ENCODE peak calls at places on chromosome 2, in seven cellular contexts. B is PC-3, G is SK-N-SH, Z is PC-9, T is hepatocyte, D is neural progenitor cell, J is HCT116. F is an unnamed sample.
A peak's percentile ranks its signal among the peaks of the same experiment; 100 is the strongest.

GRCh38 chr2:96065381-96065930 is 30.7 kb upstream of the GPAT2 start:
- DNase-seq in B (no peak), J (no peak), D (no peak), G (peak; percentile 48), Z (no peak), T (no peak), F (no peak)

GRCh38 chr2:240202616-240203015 is 62.2 kb upstream of the OTOS start:
- DNase-seq in D (no peak), T (no peak), Z (no peak), G (no peak), B (no peak), J (no peak), F (no peak)

GRCh38 chr2:202375006-202375610 is 1.0 kb upstream of the BMPR2 start:
- DNase-seq in B (peak; percentile 51), G (peak; percentile 54), J (no peak), T (peak; percentile 81), Z (peak; percentile 19), D (peak; percentile 70), F (no peak)

GRCh38 chr2:33391582-33392255 is 84.7 kb upstream of the RASGRP3 start:
- DNase-seq in T (no peak), G (no peak), B (no peak), D (no peak), Z (no peak), J (no peak), F (no peak)

GRCh38 chr2:86072271-86072858 is 33.3 kb downstream of the POLR1A start:
- DNase-seq in Z (no peak), B (no peak), D (no peak), T (no peak), G (peak; percentile 41), J (no peak), F (peak; percentile 60)

GRCh38 chr2:204452464-204453023 is 92.7 kb upstream of the PARD3B start:
- DNase-seq in B (peak; percentile 96), D (peak; percentile 73), G (no peak), T (peak; percentile 77), Z (peak; percentile 60), J (peak; percentile 23), F (no peak)

GRCh38 chr2:48445091-48445725 is 84.7 kb upstream of the STON1 start:
- DNase-seq in T (peak; percentile 33), D (no peak), J (no peak), G (no peak), B (peak; percentile 84), Z (peak; percentile 16), F (no peak)

GRCh38 chr2:61162721-61163120 is 733 bp downstream of the C2orf74 start:
- DNase-seq in B (no peak), D (no peak), J (no peak), T (no peak), Z (no peak), G (no peak), F (no peak)

GRCh38 chr2:171814883-171815282 is 79.2 kb downstream of the SLC25A12 start:
- DNase-seq in Z (no peak), T (no peak), B (no peak), D (peak; percentile 28), G (no peak), J (no peak), F (no peak)

GRCh38 chr2:160375802-160376469 is 117.7 kb downstream of the RBMS1 start:
- DNase-seq in D (no peak), T (no peak), B (peak; percentile 49), J (no peak), Z (no peak), G (no peak), F (peak; percentile 64)

GRCh38 chr2:68931799-68932198 is 20.9 kb downstream of the GKN2 start:
- DNase-seq in J (no peak), G (no peak), Z (no peak), D (no peak), B (no peak), T (no peak), F (no peak)

GRCh38 chr2:111519074-111519473 is 364.9 kb downstream of the ANAPC1 start:
- DNase-seq in D (no peak), Z (no peak), J (no peak), T (no peak), G (no peak), B (no peak), F (no peak)

GRCh38 chr2:40511661-40512213 is 59.8 kb upstream of the SLC8A1 start:
- DNase-seq in B (peak; percentile 56), T (no peak), Z (no peak), G (no peak), D (no peak), J (no peak), F (no peak)

GRCh38 chr2:102302458-102302857 is 8.9 kb upstream of the IL1RL1 start:
- DNase-seq in B (no peak), J (no peak), G (no peak), T (no peak), Z (no peak), D (no peak), F (no peak)

GRCh38 chr2:218422403-218423086 is 3.6 kb downstream of the VIL1 start:
- DNase-seq in Z (no peak), T (no peak), B (no peak), D (no peak), G (no peak), J (no peak), F (no peak)

GRCh38 chr2:212245868-212246267 is 292.7 kb downstream of the ERBB4 start:
- DNase-seq in B (no peak), G (no peak), J (no peak), T (no peak), Z (no peak), D (no peak), F (no peak)

GRCh38 chr2:127187081-127187775 is 32.9 kb downstream of the CYP27C1 start:
- DNase-seq in J (no peak), D (no peak), B (no peak), G (no peak), Z (no peak), T (no peak), F (no peak)

GRCh38 chr2:181253438-181253837 is 203.7 kb upstream of the ITGA4 start:
- DNase-seq in T (no peak), B (no peak), J (no peak), G (no peak), D (no peak), Z (no peak), F (no peak)

GRCh38 chr2:11325961-11326691 is 18.3 kb downstream of the ROCK2 start:
- DNase-seq in J (no peak), D (no peak), B (no peak), Z (no peak), G (no peak), T (no peak), F (no peak)

GRCh38 chr2:241772063-241772499 is 4.5 kb upstream of the GAL3ST2 start:
- DNase-seq in G (no peak), Z (no peak), D (no peak), J (no peak), T (no peak), B (no peak), F (no peak)

GRCh38 chr2:38959464-38959863 is 69.8 kb downstream of the ARHGEF33 start:
- DNase-seq in Z (no peak), G (no peak), T (no peak), J (no peak), B (no peak), D (no peak), F (no peak)
- H3K4me3 ChIP-seq in Z (no peak overlapping the region), G (no peak overlapping the region), T (no peak overlapping the region), J (no peak overlapping the region), B (no peak overlapping the region), D (no peak overlapping the region), F (no peak overlapping the region)

GRCh38 chr2:230423851-230424458 is 8.0 kb downstream of the SP100 start:
- DNase-seq in B (no peak), J (no peak), D (no peak), G (no peak), Z (no peak), T (peak; percentile 66), F (no peak)
- H3K79me2 ChIP-seq in B (peaks cover 56% of the 10 kb centered on the region), J (peaks cover 19% of the 10 kb centered on the region), D (no peaks in the 10 kb centered on the region), G (peaks cover 99% of the 10 kb centered on the region), Z (peaks cover 37% of the 10 kb centered on the region), T (peaks cover 36% of the 10 kb centered on the region), F (peaks cover 52% of the 10 kb centered on the region)

DNA sequence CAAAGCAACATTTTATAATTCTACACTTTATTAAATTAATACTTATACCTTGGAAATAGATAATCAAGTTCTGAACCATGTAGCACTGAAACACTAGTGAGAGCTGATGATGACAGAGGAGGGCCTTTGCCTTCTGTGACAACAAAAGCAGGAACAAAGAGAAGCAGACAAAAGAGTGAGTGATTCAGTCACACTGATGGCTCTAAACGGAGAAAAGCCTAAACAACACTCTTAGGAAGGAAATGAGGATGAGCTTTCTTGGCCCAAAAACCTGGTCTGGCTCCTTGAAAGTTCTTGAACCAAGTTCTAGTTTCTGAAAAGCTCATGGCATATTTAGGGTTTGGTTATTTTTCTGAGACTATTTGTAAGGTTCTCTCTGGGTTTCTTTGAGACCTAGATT is 271.9 kb downstream of the DPP10 start:
- DNase-seq in Z (no peak), D (peak; percentile 79), J (no peak), B (no peak), T (no peak), G (no peak), F (no peak)
- H2AFZ ChIP-seq in Z (no peak overlapping the region), D (no peak overlapping the region), J (no peak overlapping the region), B (no peak overlapping the region), T (no peak overlapping the region), G (no peak overlapping the region), F (no peak overlapping the region)

GRCh38 chr2:174633621-174633927 is 36.0 kb upstream of the WIPF1 start:
- DNase-seq in B (no peak), Z (no peak), D (peak; percentile 20), J (no peak), G (no peak), T (peak; percentile 27), F (peak; percentile 60)

GRCh38 chr2:174635747-174636399 is 38.3 kb upstream of the WIPF1 start:
- DNase-seq in T (no peak), D (no peak), B (no peak), Z (no peak), J (no peak), G (no peak), F (no peak)

GRCh38 chr2:174635015-174635593 is 37.5 kb upstream of the WIPF1 start:
- DNase-seq in J (no peak), Z (no peak), G (no peak), D (no peak), B (no peak), T (no peak), F (no peak)

GRCh38 chr2:174632847-174633620 is 35.4 kb upstream of the WIPF1 start:
- DNase-seq in B (no peak), G (no peak), T (peak; percentile 18), Z (no peak), D (no peak), J (no peak), F (peak; percentile 40)

DNA sequence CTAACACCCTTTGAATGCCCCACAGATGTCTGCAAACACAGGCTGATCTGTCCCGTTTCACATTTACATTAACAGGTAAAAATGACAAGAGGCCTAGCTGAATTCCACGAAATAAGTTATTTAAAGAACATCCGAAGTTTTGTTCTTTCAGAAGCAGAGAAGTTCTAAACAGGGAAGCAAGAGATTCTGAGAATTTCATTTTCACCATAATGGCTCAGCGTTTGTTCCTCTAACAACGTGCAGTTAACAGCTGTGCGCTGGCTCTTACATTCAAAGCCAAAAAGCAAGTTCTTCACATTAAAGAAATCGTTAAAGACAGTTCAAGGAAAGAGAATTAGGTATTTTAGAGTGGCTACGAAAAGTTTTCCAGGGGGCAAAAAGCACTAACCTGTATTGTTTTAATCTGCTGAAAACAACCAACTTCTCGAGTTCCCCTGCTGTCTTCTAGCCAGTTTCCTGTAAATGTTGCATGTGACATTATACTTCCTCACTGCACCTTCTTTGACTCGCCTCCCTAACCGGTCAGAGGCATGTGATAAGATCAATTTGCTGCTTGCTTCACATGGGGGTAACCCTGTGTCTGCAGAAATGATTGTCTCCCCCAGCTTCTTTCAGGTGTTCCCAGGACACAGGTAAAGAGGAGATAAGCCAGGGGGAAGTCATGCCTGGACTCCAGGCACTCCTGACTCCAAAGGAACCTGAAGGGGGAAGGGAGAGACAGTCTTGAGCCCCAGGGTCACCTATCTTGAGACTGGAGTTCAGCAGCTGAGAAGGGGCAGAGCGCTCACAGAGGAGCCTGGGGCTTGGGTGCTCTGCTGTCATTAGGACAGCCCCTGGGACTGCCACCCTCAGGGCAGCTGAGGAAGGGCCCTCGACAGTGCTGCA is 36.8 kb upstream of the WIPF1 start:
- DNase-seq in B (no peak), D (no peak), G (no peak), T (no peak), J (no peak), Z (no peak), F (peak; percentile 78)
- H3K4me3 ChIP-seq in B (no peak overlapping the region), D (no peak overlapping the region), G (no peak overlapping the region), T (no peak overlapping the region), J (no peak overlapping the region), Z (no peak overlapping the region), F (peak overlapping the region; percentile 73)